ENCODE peak calls at places on chromosomes 1 and 21, in six cellular contexts. G is breast epithelium, D is PC-3, A is cardiac fibroblast, S is heart left ventricle, E is mammary epithelial cell. Z is an unnamed sample.

GRCh38 chr1:6035719-6036118 is 10.0 kb upstream of the KCNAB2 start:
- DNase-seq in S (no peak), D (no peak), G (no peak), A (no peak), E (no peak), Z (no peak)

GRCh38 chr1:165696625-165697100 is 1.7 kb downstream of the ALDH9A1 start:
- DNase-seq in G (no peak), D (peak), A (peak), E (peak), S (no peak), Z (peak)

GRCh38 chr1:54403808-54404261 is 2.4 kb downstream of the SSBP3 start:
- DNase-seq in A (peak), E (peak), D (peak), S (no peak), G (no peak), Z (peak)

GRCh38 chr1:21574464-21575151 is 65.4 kb downstream of the ALPL start:
- DNase-seq in A (peak), G (peak), S (peak), E (peak), D (no peak), Z (no peak)

GRCh38 chr1:11880911-11881748 is 22.4 kb upstream of the NPPB start:
- DNase-seq in G (no peak), S (peak), A (no peak), E (no peak), D (no peak), Z (no peak)

GRCh38 chr1:15337656-15338402 is 71.9 kb upstream of the EFHD2 start:
- DNase-seq in E (peak), S (no peak), G (no peak), A (peak), D (peak), Z (peak)

GRCh38 chr1:48206371-48206770 is 16.1 kb upstream of the SLC5A9 start:
- DNase-seq in E (no peak), A (no peak), D (no peak), S (no peak), G (no peak), Z (no peak)

GRCh38 chr1:235275836-235276235 is 52.1 kb downstream of the ARID4B start:
- DNase-seq in S (no peak), G (no peak), D (no peak), A (no peak), E (no peak), Z (no peak)

GRCh38 chr1:167374014-167374413 is 144.3 kb downstream of the CD247 start:
- DNase-seq in D (no peak), S (no peak), A (no peak), E (no peak), G (no peak), Z (no peak)

GRCh38 chr1:41773842-41774241 is 144.9 kb downstream of the HIVEP3 start:
- DNase-seq in E (no peak), A (no peak), D (no peak), S (no peak), G (no peak), Z (no peak)

GRCh38 chr1:14516974-14517812 is 81.3 kb upstream of the KAZN start:
- DNase-seq in S (no peak), D (peak), G (no peak), E (peak), A (peak), Z (peak)

GRCh38 chr1:212520746-212521145 is 87.8 kb upstream of the ATF3 start:
- DNase-seq in A (no peak), G (no peak), E (no peak), S (no peak), D (no peak), Z (no peak)

GRCh38 chr1:161481624-161482392 is 23.4 kb upstream of the FCGR2A start:
- DNase-seq in D (peak), S (no peak), A (no peak), E (peak), G (no peak), Z (no peak)

GRCh38 chr1:105072850-105073249 is 1323.2 kb downstream of the AMY1C start:
- DNase-seq in A (no peak), E (no peak), D (peak), G (no peak), S (no peak), Z (no peak)

GRCh38 chr1:26035959-26036755 is 9.8 kb downstream of the SLC30A2 start:
- DNase-seq in S (peak), A (peak), E (peak), G (peak), D (peak), Z (peak)

GRCh38 chr1:94922756-94923465 is 4.0 kb downstream of the CNN3 start:
- DNase-seq in G (no peak), D (no peak), E (no peak), S (no peak), A (peak), Z (peak)

GRCh38 chr1:247222840-247223239 is 33.0 kb upstream of the VN1R5 start:
- DNase-seq in D (no peak), A (no peak), E (no peak), G (no peak), S (no peak), Z (no peak)

GRCh38 chr1:247224822-247225221 is 31.1 kb upstream of the VN1R5 start:
- DNase-seq in D (no peak), S (no peak), G (no peak), E (no peak), A (no peak), Z (no peak)

DNA sequence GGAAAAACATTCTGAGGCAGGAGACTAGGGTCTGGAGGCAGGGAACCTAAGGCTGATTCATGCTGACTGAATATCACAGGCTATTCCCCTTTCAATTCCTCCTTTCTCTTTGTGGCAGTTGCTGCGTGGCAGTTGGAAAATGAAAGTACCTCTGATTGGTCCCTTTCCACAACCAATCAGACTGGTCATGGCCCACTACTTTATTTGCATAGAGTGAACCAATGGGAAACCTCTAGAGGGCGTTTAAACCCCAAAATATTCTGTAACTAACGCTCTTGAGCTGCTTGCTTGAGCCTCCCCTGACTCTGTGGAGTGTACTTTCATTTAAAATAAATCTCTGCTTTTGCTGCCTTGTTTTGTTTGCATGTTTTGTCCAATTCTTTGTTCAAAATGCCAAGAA is 27.7 kb upstream of the VN1R5 start:
- DNase-seq in E (peak), D (no peak), S (no peak), G (no peak), A (peak), Z (no peak)
- H3K4me3 ChIP-seq in E (no peak), D (no peak), S (no peak), G (no peak), A (no peak), Z (no peak)

DNA sequence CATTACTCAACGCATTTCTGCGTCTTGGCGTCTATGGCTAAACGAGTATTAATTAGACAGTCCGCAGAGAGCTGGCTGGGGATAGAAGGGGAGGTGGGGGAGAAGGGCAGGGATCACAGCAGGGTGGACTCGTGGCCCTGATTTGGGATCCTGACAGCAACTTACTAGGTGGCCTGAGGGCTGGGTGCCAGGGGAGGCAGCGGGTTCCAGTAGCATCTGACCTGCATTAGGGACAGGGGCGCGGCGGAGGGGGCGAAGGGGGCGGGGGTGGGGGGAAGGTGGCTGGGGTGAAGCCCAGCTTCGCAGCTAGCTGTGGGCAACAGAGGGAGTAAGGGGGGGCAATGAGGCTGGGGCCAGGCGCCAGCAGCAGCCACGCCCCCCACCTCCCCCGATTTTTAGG is 1.0 kb upstream of the BACE2 start:
- DNase-seq in A (no peak), G (no peak), E (no peak), S (peak), D (no peak), Z (peak)
- H3K4me3 ChIP-seq in A (peak), G (peak), E (peak), S (peak), D (peak), Z (peak)

GRCh38 chr1:101100674-101101073 is 75.1 kb upstream of the DPH5 start:
- DNase-seq in D (no peak), A (no peak), G (no peak), E (no peak), S (no peak), Z (no peak)
- H3K4me3 ChIP-seq in D (no peak), A (no peak), G (no peak), E (no peak), S (no peak), Z (no peak)

GRCh38 chr1:50529510-50529909 is 106.3 kb upstream of the DMRTA2 start:
- DNase-seq in A (no peak), S (no peak), D (no peak), E (no peak), G (no peak), Z (no peak)
- H3K4me3 ChIP-seq in A (no peak), S (no peak), D (no peak), E (no peak), G (no peak), Z (no peak)